ENCODE peak calls at places on chromosomes 5 and 9, in eight cellular contexts. V, P, K, D, Z, S, C and U are unnamed samples.

GRCh38 chr9:73239868-73240267 is 88.2 kb downstream of the ANXA1 start:
- DNase-seq in K (no peak), S (peak), D (no peak), C (no peak), V (peak), Z (no peak), P (no peak), U (no peak)

GRCh38 chr9:101737705-101738565 is 512 bp downstream of the GRIN3A start:
- DNase-seq in C (peak), V (no peak), P (no peak), D (peak), K (no peak), Z (peak), S (no peak), U (no peak)

GRCh38 chr9:133782157-133783130 is 44.3 kb upstream of the SARDH start:
- DNase-seq in C (peak), K (peak), D (peak), V (peak), Z (peak), P (peak), S (peak), U (peak)

GRCh38 chr9:122788831-122789230 is at the start of gene OR5C1:
- DNase-seq in C (no peak), S (no peak), D (no peak), V (no peak), P (no peak), K (no peak), Z (no peak), U (no peak)

GRCh38 chr9:130172858-130173461 is 756 bp downstream of the NCS1 start:
- DNase-seq in C (no peak), V (no peak), K (no peak), Z (no peak), P (no peak), S (no peak), D (no peak), U (no peak)

GRCh38 chr9:131302244-131303075 is 12.9 kb downstream of the PLPP7 start:
- DNase-seq in S (no peak), D (no peak), P (no peak), C (peak), Z (peak), K (peak), V (no peak), U (no peak)

GRCh38 chr9:3237121-3237520 is 288.7 kb downstream of the RFX3 start:
- DNase-seq in C (no peak), P (no peak), D (no peak), K (no peak), S (no peak), V (no peak), Z (no peak), U (no peak)

GRCh38 chr9:2241461-2241874 is 226.3 kb downstream of the SMARCA2 start:
- DNase-seq in S (peak), P (peak), D (peak), C (peak), K (no peak), V (no peak), Z (peak), U (peak)

GRCh38 chr5:10680876-10681481 is 80.1 kb downstream of the DAP start:
- DNase-seq in D (no peak), P (no peak), K (no peak), Z (no peak), S (no peak), V (no peak), C (no peak), U (no peak)

GRCh38 chr9:13628526-13628925 is 349.0 kb upstream of the MPDZ start:
- DNase-seq in S (peak), C (no peak), P (peak), Z (no peak), K (no peak), V (peak), D (no peak), U (no peak)

GRCh38 chr9:121717141-121717749 is 65.8 kb downstream of the DAB2IP start:
- DNase-seq in P (no peak), S (no peak), Z (no peak), K (no peak), D (no peak), V (peak), C (no peak), U (no peak)

GRCh38 chr9:20570086-20570485 is 52.2 kb downstream of the MLLT3 start:
- DNase-seq in C (no peak), Z (no peak), V (no peak), D (no peak), S (peak), K (no peak), P (peak), U (no peak)

GRCh38 chr5:57176350-57176857 is 2.5 kb downstream of the GPBP1 start:
- DNase-seq in D (no peak), C (no peak), P (peak), Z (no peak), V (peak), K (no peak), S (peak), U (no peak)

GRCh38 chr9:128902351-128903078 is 18.3 kb upstream of the PHYHD1 start:
- DNase-seq in C (peak), S (no peak), D (no peak), Z (peak), K (no peak), P (no peak), V (peak), U (no peak)

GRCh38 chr9:68979538-68980314 is 34.2 kb downstream of the PRKACG start:
- DNase-seq in S (no peak), V (no peak), Z (peak), P (no peak), K (no peak), C (peak), D (no peak), U (no peak)

GRCh38 chr5:97107266-97107665 is 35.1 kb downstream of the LIX1 start:
- DNase-seq in V (no peak), C (no peak), D (no peak), Z (no peak), P (no peak), S (no peak), K (no peak), U (no peak)

GRCh38 chr5:92991681-92992472 is 589.1 kb downstream of the NR2F1-AS1 start:
- DNase-seq in V (peak), S (peak), Z (no peak), D (no peak), C (no peak), K (no peak), P (peak), U (no peak)

GRCh38 chr9:1051286-1052118 is 1.3 kb downstream of the DMRT2 start:
- DNase-seq in P (no peak), K (no peak), S (peak), Z (peak), D (peak), C (peak), V (no peak), U (no peak)

GRCh38 chr5:60522299-60522915 is 177.6 kb downstream of the DEPDC1B start:
- DNase-seq in P (peak), C (no peak), S (peak), D (no peak), K (no peak), V (no peak), Z (no peak), U (no peak)

GRCh38 chr5:115246361-115246991 is 16.2 kb downstream of the PGGT1B start:
- DNase-seq in K (no peak), Z (no peak), C (no peak), S (peak), P (peak), D (no peak), V (no peak), U (no peak)

GRCh38 chr9:13427587-13427986 is 148.1 kb upstream of the MPDZ start:
- DNase-seq in D (no peak), C (no peak), P (peak), K (peak), Z (no peak), V (peak), S (peak), U (no peak)

GRCh38 chr9:33921967-33922895 is 105.3 kb downstream of the UBE2R2 start:
- DNase-seq in K (no peak), Z (no peak), C (no peak), D (peak), V (no peak), P (no peak), S (no peak), U (no peak)

GRCh38 chr5:127746756-127747155 is 43.6 kb downstream of the CCDC192 start:
- DNase-seq in C (no peak), P (peak), K (no peak), S (peak), V (peak), Z (no peak), D (no peak), U (no peak)

GRCh38 chr9:127189628-127190027 is 67.2 kb upstream of the ANGPTL2 start:
- DNase-seq in C (no peak), S (no peak), K (no peak), D (no peak), P (no peak), Z (no peak), V (no peak), U (no peak)

GRCh38 chr5:134051305-134051704 is 46.5 kb upstream of the VDAC1 start:
- DNase-seq in V (no peak), Z (no peak), K (no peak), P (no peak), D (no peak), S (no peak), C (no peak), U (no peak)

GRCh38 chr9:72313507-72313906 is 51.5 kb downstream of the ZFAND5 start:
- DNase-seq in D (no peak), K (no peak), P (no peak), C (no peak), V (no peak), S (no peak), Z (no peak), U (no peak)

GRCh38 chr9:107218834-107219485 is 64.1 kb upstream of the RAD23B start:
- DNase-seq in S (no peak), Z (no peak), P (no peak), K (no peak), C (no peak), D (no peak), V (no peak), U (no peak)

GRCh38 chr5:68421667-68422220 is 206.2 kb downstream of the PIK3R1 start:
- DNase-seq in C (no peak), K (no peak), V (no peak), Z (no peak), D (no peak), S (no peak), P (no peak), U (no peak)

GRCh38 chr5:59187772-59188347 is 605.0 kb downstream of the RAB3C start:
- DNase-seq in D (no peak), P (peak), Z (no peak), S (peak), C (no peak), V (no peak), K (no peak), U (no peak)

GRCh38 chr9:14993061-14993800 is 83.0 kb upstream of the FREM1 start:
- DNase-seq in K (peak), C (peak), S (peak), Z (peak), V (peak), D (peak), P (peak), U (peak)

GRCh38 chr5:74384851-74385250 is 255.7 kb downstream of the ENC1 start:
- DNase-seq in S (peak), V (no peak), Z (no peak), P (no peak), D (no peak), K (no peak), C (no peak), U (no peak)

GRCh38 chr9:76835571-76836283 is 70.2 kb downstream of the PRUNE2 start:
- DNase-seq in P (peak), S (peak), K (no peak), V (peak), D (no peak), Z (no peak), C (no peak), U (no peak)

GRCh38 chr5:73447234-73448071 is 1.1 kb downstream of the FOXD1 start:
- DNase-seq in K (no peak), D (peak), P (peak), C (no peak), V (no peak), Z (no peak), S (peak), U (no peak)

GRCh38 chr5:129767927-129768380 is 20.1 kb downstream of the MINAR2 start:
- DNase-seq in C (peak), V (peak), P (peak), Z (no peak), S (peak), D (peak), K (peak), U (peak)

GRCh38 chr9:15176821-15177220 is 130.2 kb downstream of the TTC39B start:
- DNase-seq in Z (no peak), S (no peak), D (no peak), K (no peak), V (no peak), C (no peak), P (no peak), U (no peak)

GRCh38 chr5:116360008-116360853 is 214.4 kb downstream of the SEMA6A start:
- DNase-seq in D (no peak), K (peak), V (no peak), P (no peak), S (peak), Z (peak), C (peak), U (no peak)

GRCh38 chr5:82335807-82336206 is 57.7 kb upstream of the RPS23 start:
- DNase-seq in P (peak), V (no peak), D (no peak), S (peak), K (peak), C (no peak), Z (no peak), U (no peak)

GRCh38 chr5:80035839-80036238 is 691 bp downstream of the THBS4 start:
- DNase-seq in Z (no peak), S (no peak), K (no peak), V (no peak), C (no peak), P (no peak), D (no peak), U (no peak)
- H3K27ac ChIP-seq in Z (no peak), S (no peak), K (peak), V (no peak), C (peak), P (no peak), D (no peak), U (no peak)

GRCh38 chr5:35195472-35195852 is 34.8 kb downstream of the PRLR start:
- DNase-seq in P (no peak), S (no peak), C (no peak), K (no peak), V (no peak), D (no peak), Z (no peak), U (no peak)
- H3K27ac ChIP-seq in P (no peak), S (no peak), C (no peak), K (no peak), V (no peak), D (no peak), Z (no peak), U (peak)

DNA sequence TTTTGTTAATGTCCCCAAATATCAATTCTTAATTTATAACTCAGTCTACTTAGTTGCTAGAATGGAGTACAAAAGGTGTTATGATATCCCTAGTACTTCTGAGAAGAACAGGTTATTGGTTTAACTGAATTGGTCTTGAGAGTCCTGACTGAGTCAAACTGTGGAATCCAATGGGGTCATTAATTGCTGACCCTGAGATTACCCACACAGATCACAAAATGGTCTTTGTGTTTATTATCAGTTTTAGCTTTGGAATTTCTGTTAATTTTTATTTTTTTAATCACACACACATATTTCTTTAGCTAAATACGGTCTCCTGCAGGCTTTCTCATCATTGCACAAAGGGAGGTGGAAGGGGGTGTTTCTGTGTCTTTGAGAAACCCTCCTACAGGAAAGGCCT is 301.6 kb downstream of the EBF1 start:
- DNase-seq in K (no peak), S (no peak), P (no peak), D (no peak), V (no peak), C (no peak), Z (no peak), U (no peak)
- H3K27ac ChIP-seq in K (peak), S (no peak), P (no peak), D (no peak), V (no peak), C (peak), Z (no peak), U (no peak)

GRCh38 chr9:93911136-93911745 is 43.9 kb downstream of the BARX1 start:
- DNase-seq in S (no peak), Z (no peak), K (no peak), V (no peak), D (no peak), P (no peak), C (no peak), U (no peak)
- H3K27ac ChIP-seq in S (no peak), Z (no peak), K (no peak), V (no peak), D (no peak), P (no peak), C (no peak), U (no peak)

DNA sequence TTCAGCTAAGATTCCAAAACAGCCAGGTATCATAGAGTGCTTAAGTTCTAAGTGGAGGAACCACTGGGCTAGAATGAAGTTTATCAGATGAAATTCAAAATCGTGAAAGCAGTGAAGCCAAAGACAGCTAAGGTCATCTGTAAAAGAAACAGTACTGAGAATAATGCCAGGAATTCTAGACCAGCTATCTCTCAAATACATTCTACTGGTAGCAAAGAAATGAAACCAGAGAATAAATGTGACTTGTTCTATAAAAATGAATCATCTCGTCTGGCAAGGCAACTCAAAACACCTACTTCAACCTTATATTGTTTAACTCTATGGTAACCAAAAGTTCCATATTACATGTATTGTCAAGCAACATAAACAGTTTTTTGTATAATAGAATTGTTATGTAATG is 51.3 kb upstream of the RGMB start:
- DNase-seq in P (peak), S (peak), Z (no peak), K (no peak), C (no peak), D (no peak), V (peak), U (no peak)
- H3K27ac ChIP-seq in P (no peak), S (no peak), Z (no peak), K (no peak), C (no peak), D (no peak), V (no peak), U (no peak)